ENCODE peak calls at places on chromosomes 7 and 10, in five cellular contexts. G is PC-3, X is HCT116, D is neural progenitor cell, E is OCI-LY7. Q is an unnamed sample.

GRCh38 chr7:3109516-3109915 is 65.8 kb upstream of the CARD11 start:
- DNase-seq in G (no peak), D (no peak), E (no peak), X (no peak), Q (no peak)

GRCh38 chr7:105759670-105760548 is 116.5 kb downstream of the ATXN7L1 start:
- DNase-seq in E (peak; percentile 33), D (peak; percentile 57), G (peak; percentile 85), X (peak; percentile 45), Q (peak; percentile 62)

GRCh38 chr7:37145682-37146081 is 303.0 kb downstream of the ELMO1 start:
- DNase-seq in G (no peak), E (no peak), X (no peak), D (no peak), Q (no peak)

GRCh38 chr7:87480386-87480785 is 4.9 kb upstream of the ABCB4 start:
- DNase-seq in X (no peak), G (no peak), E (no peak), D (no peak), Q (no peak)

GRCh38 chr10:21975378-21975990 is 28.0 kb downstream of the DNAJC1 start:
- DNase-seq in D (peak; percentile 78), E (no peak), X (no peak), G (no peak), Q (no peak)

GRCh38 chr7:41217306-41217705 is 485.6 kb downstream of the INHBA start:
- DNase-seq in D (no peak), G (no peak), E (no peak), X (no peak), Q (no peak)

GRCh38 chr10:130192276-130192848 is 56.2 kb downstream of the GLRX3 start:
- DNase-seq in X (no peak), E (no peak), D (no peak), G (no peak), Q (no peak)

GRCh38 chr7:22718200-22718711 is 8.7 kb upstream of the IL6 start:
- DNase-seq in X (no peak), D (peak; percentile 46), G (peak; percentile 94), E (no peak), Q (no peak)

DNA sequence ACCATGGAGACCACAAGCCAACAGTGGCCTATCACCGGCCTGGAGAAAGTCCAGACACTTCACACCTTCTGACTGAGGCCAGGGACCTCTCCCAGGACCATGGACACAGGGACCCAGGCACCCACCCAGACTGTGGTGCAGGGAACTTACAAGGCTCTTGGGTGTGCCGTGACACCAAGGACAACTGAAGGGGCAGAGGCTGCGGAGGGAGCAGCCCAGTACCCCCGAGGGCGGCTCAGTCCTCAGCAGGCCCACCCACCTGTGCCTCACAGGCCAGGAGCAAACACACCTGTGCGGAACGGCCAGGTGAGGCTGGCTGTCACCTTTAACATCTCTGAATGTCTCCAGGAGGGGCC is 182.3 kb downstream of the MAD1L1 start:
- DNase-seq in G (no peak), D (no peak), E (no peak), X (no peak), Q (no peak)
- H3K4me2 ChIP-seq in G (no peak overlapping the region), D (no peak overlapping the region), E (no peak overlapping the region), X (no peak overlapping the region), Q (no peak overlapping the region)

GRCh38 chr7:101300465-101301376 is 20.9 kb downstream of the IFT22 start:
- DNase-seq in E (no peak), X (no peak), D (no peak), G (no peak), Q (no peak)

GRCh38 chr7:101303102-101303701 is 18.4 kb downstream of the IFT22 start:
- DNase-seq in D (peak; percentile 31), E (no peak), G (no peak), X (no peak), Q (peak; percentile 13)

GRCh38 chr7:101306307-101306706 is 15.3 kb downstream of the IFT22 start:
- DNase-seq in E (no peak), X (no peak), G (no peak), D (no peak), Q (no peak)

GRCh38 chr7:101299511-101300464 is 21.8 kb downstream of the IFT22 start:
- DNase-seq in X (no peak), G (no peak), D (peak; percentile 62), E (no peak), Q (peak; percentile 25)

GRCh38 chr7:101302641-101303101 is 18.9 kb downstream of the IFT22 start:
- DNase-seq in G (no peak), X (no peak), E (no peak), D (peak; percentile 17), Q (peak; percentile 12)
- H3K9me3 ChIP-seq in G (no peaks in the 10 kb centered on the region), X (no peaks in the 10 kb centered on the region), E (no peaks in the 10 kb centered on the region), D (no peaks in the 10 kb centered on the region), Q (peaks cover 11% of the 10 kb centered on the region)

DNA sequence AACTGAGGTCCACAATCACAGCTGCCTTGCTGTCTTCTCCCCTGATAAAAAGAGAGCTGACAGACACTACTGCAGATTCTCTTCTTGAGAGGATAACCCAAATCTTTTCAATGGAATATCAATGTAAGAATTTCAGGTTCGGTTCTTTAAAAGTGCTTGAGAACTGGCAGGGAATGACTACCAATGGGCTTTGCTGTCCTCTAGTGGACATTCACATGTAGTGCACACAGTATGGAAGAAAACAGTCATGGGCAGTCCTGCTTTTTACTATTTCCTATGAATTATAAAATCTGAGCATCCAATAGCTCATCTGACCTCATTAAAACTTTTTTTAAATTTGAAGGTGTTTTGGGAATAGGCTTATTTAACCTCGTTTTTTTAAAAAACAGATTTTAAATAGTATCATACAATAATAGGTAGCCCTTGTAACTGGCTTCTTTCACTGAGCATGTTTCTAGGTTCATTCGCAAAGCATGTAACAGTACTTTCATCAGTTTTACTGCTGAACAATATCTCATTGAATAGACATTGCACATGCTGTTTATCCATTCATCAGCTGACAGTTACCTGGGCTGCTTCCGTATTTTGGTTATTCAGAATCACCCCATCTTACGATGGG is 18.3 kb downstream of the FZD9 start:
- DNase-seq in X (peak; percentile 39), E (peak; percentile 62), D (peak; percentile 57), G (peak; percentile 67), Q (peak; percentile 70)
- TF ChIP-seq EZH2phosphoT487 in X (no peak), E (no peak), D (no peak), G (no peak), Q (no peak)

DNA sequence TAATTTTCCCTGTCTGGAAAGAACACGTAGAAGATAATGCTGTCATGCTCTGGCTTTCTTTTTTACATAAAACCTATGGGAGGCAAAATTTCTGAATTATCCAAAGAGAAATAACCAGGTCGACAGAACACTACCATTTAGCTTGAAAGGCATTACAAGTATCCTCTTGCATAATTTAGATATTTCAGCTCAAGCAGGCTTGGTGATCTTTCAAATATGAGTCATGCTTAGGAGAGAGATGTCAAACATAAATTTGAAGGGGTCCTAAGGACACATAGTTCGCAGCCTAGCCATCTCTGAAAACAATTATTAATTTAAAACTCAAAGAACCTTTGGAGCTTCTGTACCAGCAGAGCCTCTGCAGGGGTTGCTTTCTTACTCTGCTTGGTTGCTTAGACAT is 100.9 kb downstream of the FAS start:
- DNase-seq in D (no peak), G (no peak), X (no peak), E (no peak), Q (no peak)
- H3K4me2 ChIP-seq in D (no peak overlapping the region), G (no peak overlapping the region), X (no peak overlapping the region), E (no peak overlapping the region), Q (no peak overlapping the region)

DNA sequence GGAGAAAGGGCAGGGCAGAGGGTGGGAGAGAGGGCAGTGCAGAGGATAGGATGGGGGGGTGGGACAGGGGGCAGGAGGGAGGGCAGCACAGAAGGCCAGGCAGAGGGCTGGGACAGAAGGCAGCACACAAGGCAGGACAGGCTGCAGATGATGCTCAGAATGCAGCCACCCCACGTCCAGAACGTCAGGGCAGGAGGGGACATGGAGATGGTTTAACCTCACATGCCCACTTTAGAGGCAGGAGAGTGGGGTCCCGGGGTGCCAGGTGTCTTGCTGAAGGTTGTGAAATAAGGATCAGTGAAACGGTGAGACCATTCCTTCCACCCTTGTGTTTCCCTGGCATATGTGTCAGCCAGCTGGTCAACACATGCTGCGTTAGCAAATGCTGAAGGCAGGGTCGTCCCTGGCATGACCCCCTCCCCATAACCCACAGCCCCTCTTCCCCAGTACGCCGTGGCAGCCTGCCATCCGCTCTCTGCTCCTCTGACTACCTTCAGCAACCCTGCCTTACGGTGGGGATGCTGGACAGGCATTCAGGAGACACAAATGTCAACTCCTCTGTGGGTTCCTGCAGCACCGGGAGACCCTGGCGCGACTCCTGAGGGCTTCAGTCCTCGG is 592.1 kb downstream of the DNAJB6 start:
- DNase-seq in D (no peak), E (no peak), G (no peak), X (no peak), Q (no peak)
- H3K9me3 ChIP-seq in D (no peaks in the 10 kb centered on the region), E (no peaks in the 10 kb centered on the region), G (peaks cover 27% of the 10 kb centered on the region), X (no peaks in the 10 kb centered on the region), Q (no peaks in the 10 kb centered on the region)

GRCh38 chr10:101041252-101041761 is 10.3 kb downstream of the SFXN3 start:
- DNase-seq in G (peak; percentile 74), X (peak; percentile 85), D (peak; percentile 89), E (peak; percentile 85), Q (peak; percentile 92)
- TF ChIP-seq EZH2phosphoT487 in G (no peak), X (no peak), D (no peak), E (no peak), Q (no peak)

GRCh38 chr10:73798927-73799563 is 12.4 kb downstream of the NDST2 start:
- DNase-seq in G (no peak), D (no peak), E (no peak), X (no peak), Q (no peak)
- H3K4me2 ChIP-seq in G (no peak overlapping the region), D (no peak overlapping the region), E (no peak overlapping the region), X (no peak overlapping the region), Q (no peak overlapping the region)

DNA sequence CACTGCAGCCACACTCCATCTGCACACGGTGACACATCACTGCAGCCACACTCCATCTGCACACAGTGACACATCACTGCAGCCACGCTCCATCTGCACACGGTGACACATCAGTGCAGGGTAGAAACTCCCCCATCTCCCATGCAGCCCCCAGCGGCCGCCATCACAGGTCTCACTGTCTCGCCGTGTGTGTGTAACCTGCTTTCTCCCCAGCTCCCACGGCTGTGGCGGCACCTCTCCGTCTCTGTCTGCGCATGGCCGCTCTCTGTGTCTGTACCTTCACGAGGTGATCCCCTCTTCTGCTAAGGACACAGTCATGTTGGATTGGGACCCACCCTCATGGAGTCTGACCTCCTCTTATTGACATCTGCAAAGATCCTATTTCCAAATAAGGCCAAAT is 527.4 kb downstream of the PTPRN2 start:
- DNase-seq in E (no peak), G (no peak), X (no peak), D (no peak), Q (no peak)
- H3K9me3 ChIP-seq in E (no peaks in the 10 kb centered on the region), G (no peaks in the 10 kb centered on the region), X (no peaks in the 10 kb centered on the region), D (no peaks in the 10 kb centered on the region), Q (no peaks in the 10 kb centered on the region)

GRCh38 chr7:18343047-18343446 is 152.5 kb upstream of the HDAC9 start:
- DNase-seq in X (no peak), D (no peak), G (no peak), E (no peak), Q (no peak)

GRCh38 chr7:18350678-18351077 is 144.9 kb upstream of the HDAC9 start:
- DNase-seq in E (no peak), G (no peak), D (peak; percentile 20), X (no peak), Q (no peak)

GRCh38 chr7:18347170-18347569 is 148.4 kb upstream of the HDAC9 start:
- DNase-seq in D (no peak), G (no peak), E (no peak), X (no peak), Q (no peak)

GRCh38 chr7:18341756-18342155 is 153.8 kb upstream of the HDAC9 start:
- DNase-seq in D (no peak), E (no peak), G (no peak), X (no peak), Q (no peak)

GRCh38 chr7:18345641-18346234 is 149.8 kb upstream of the HDAC9 start:
- DNase-seq in E (peak; percentile 47), X (peak; percentile 46), D (peak; percentile 68), G (peak; percentile 81), Q (peak; percentile 73)
- TF ChIP-seq EZH2phosphoT487 in E (no peak), X (no peak), D (no peak), G (no peak), Q (no peak)